ENCODE peak calls at places on chromosomes 12 and 14, in six cellular contexts. O is K562, L is HCT116, I is HepG2, A is GM12878, P is H1. B is an unnamed sample.

GRCh38 chr12:7951671-7952070 is 15.7 kb upstream of the SLC2A3 start:
- DNase-seq in O (no peak), L (no peak), I (no peak), A (no peak), P (no peak), B (no peak)

GRCh38 chr12:57133916-57134315 is 5.6 kb downstream of the LRP1 start:
- DNase-seq in O (no peak), L (no peak), I (no peak), A (no peak), P (no peak), B (no peak)

GRCh38 chr12:131604146-131604844 is 106.6 kb upstream of the SFSWAP start:
- DNase-seq in O (no peak), L (no peak), I (no peak), A (no peak), P (no peak), B (no peak)

GRCh38 chr12:103627189-103627855 is 40.2 kb downstream of the STAB2 start:
- DNase-seq in O (no peak), L (no peak), I (no peak), A (no peak), P (no peak), B (no peak)

GRCh38 chr12:9381619-9382018 is 173.4 kb upstream of the PZP start:
- DNase-seq in O (no peak), L (no peak), I (peak; percentile 19), A (no peak), P (no peak), B (no peak)

GRCh38 chr14:103537175-103537990 is 8.4 kb downstream of the TRMT61A start:
- DNase-seq in O (no peak), L (no peak), I (no peak), A (no peak), P (no peak), B (no peak)

GRCh38 chr12:122403115-122403770 is 19.2 kb downstream of the CLIP1 start:
- DNase-seq in O (no peak), L (no peak), I (no peak), A (no peak), P (no peak), B (no peak)

GRCh38 chr14:31139301-31139847 is 68.2 kb downstream of the HECTD1 start:
- DNase-seq in O (no peak), L (no peak), I (no peak), A (no peak), P (no peak), B (no peak)

GRCh38 chr12:13173012-13173441 is 23.5 kb upstream of the EMP1 start:
- DNase-seq in O (no peak), L (no peak), I (no peak), A (no peak), P (no peak), B (no peak)

GRCh38 chr12:62268956-62269355 is 8.8 kb downstream of the USP15 start:
- DNase-seq in O (no peak), L (no peak), I (no peak), A (no peak), P (no peak), B (no peak)

GRCh38 chr12:6553051-6553868 is 2.6 kb downstream of the IFFO1 start:
- DNase-seq in O (no peak), L (no peak), I (no peak), A (no peak), P (no peak), B (no peak)

GRCh38 chr14:100117026-100117425 is 42.4 kb downstream of the DEGS2 start:
- DNase-seq in O (no peak), L (no peak), I (no peak), A (no peak), P (no peak), B (no peak)

GRCh38 chr12:129900306-129900705 is 3.5 kb downstream of the TMEM132D start:
- DNase-seq in O (no peak), L (no peak), I (no peak), A (no peak), P (peak; percentile 34), B (no peak)

GRCh38 chr12:1827806-1828805 is 7.7 kb downstream of the LRTM2 start:
- DNase-seq in O (no peak), L (no peak), I (no peak), A (no peak), P (no peak), B (no peak)

GRCh38 chr14:82385043-82385442 is 851.4 kb upstream of the SEL1L start:
- DNase-seq in O (no peak), L (no peak), I (no peak), A (no peak), P (no peak), B (no peak)

GRCh38 chr14:32908487-32909084 is 30.1 kb upstream of the NPAS3 start:
- DNase-seq in O (no peak), L (no peak), I (no peak), A (no peak), P (no peak), B (no peak)

GRCh38 chr14:94540031-94540794 is 21.0 kb upstream of the SERPINA4 start:
- DNase-seq in O (no peak), L (no peak), I (peak; percentile 69), A (no peak), P (no peak), B (no peak)

GRCh38 chr14:106422066-106422465 is 895.7 kb downstream of the TMEM121 start:
- DNase-seq in O (no peak), L (no peak), I (no peak), A (no peak), P (no peak), B (no peak)

GRCh38 chr12:111645433-111645832 is 40.3 kb downstream of the BRAP start:
- DNase-seq in O (no peak), L (no peak), I (no peak), A (no peak), P (no peak), B (no peak)

GRCh38 chr12:87848248-87848868 is 180.8 kb downstream of the C12orf50 start:
- DNase-seq in O (peak; percentile 25), L (peak; percentile 54), I (peak; percentile 25), A (peak; percentile 12), P (no peak), B (peak; percentile 46)

GRCh38 chr12:101780599-101780998 is 41.3 kb upstream of the SYCP3 start:
- DNase-seq in O (no peak), L (no peak), I (no peak), A (no peak), P (no peak), B (no peak)

GRCh38 chr14:31968107-31968810 is 108.8 kb upstream of the ARHGAP5 start:
- DNase-seq in O (no peak), L (no peak), I (peak; percentile 86), A (peak; percentile 19), P (no peak), B (no peak)

GRCh38 chr12:90925562-90925961 is 29.4 kb downstream of the CCER1 start:
- DNase-seq in O (no peak), L (no peak), I (no peak), A (no peak), P (no peak), B (no peak)

GRCh38 chr14:40623641-40624040 is 983.0 kb upstream of the LRFN5 start:
- DNase-seq in O (no peak), L (no peak), I (no peak), A (no peak), P (no peak), B (no peak)

GRCh38 chr12:56385873-56386272 is 23.2 kb upstream of the APOF start:
- DNase-seq in O (no peak), L (peak; percentile 3), I (no peak), A (no peak), P (no peak), B (no peak)

GRCh38 chr12:11719678-11720099 is 70.2 kb downstream of the ETV6 start:
- DNase-seq in O (no peak), L (no peak), I (no peak), A (no peak), P (no peak), B (peak; percentile 72)

GRCh38 chr14:56524971-56525677 is 54.5 kb upstream of the TMEM260 start:
- DNase-seq in O (no peak), L (no peak), I (no peak), A (no peak), P (no peak), B (peak; percentile 35)

GRCh38 chr14:69274321-69274720 is 14.4 kb downstream of the GALNT16 start:
- DNase-seq in O (no peak), L (no peak), I (no peak), A (no peak), P (no peak), B (no peak)

GRCh38 chr12:98002887-98003493 is 512.4 kb upstream of the TMPO start:
- DNase-seq in O (peak; percentile 20), L (peak; percentile 39), I (peak; percentile 36), A (no peak), P (peak; percentile 75), B (peak; percentile 74)

GRCh38 chr12:116495260-116495659 is 63.9 kb upstream of the MAP1LC3B2 start:
- DNase-seq in O (no peak), L (peak; percentile 94), I (no peak), A (no peak), P (no peak), B (no peak)

GRCh38 chr12:74801625-74802024 is 264.0 kb downstream of the ATXN7L3B start:
- DNase-seq in O (no peak), L (no peak), I (no peak), A (no peak), P (no peak), B (no peak)
- TF ChIP-seq ZNF274 in O (no peak), L (no peak), I (no peak), A (no peak), P (no peak), B (no peak)

DNA sequence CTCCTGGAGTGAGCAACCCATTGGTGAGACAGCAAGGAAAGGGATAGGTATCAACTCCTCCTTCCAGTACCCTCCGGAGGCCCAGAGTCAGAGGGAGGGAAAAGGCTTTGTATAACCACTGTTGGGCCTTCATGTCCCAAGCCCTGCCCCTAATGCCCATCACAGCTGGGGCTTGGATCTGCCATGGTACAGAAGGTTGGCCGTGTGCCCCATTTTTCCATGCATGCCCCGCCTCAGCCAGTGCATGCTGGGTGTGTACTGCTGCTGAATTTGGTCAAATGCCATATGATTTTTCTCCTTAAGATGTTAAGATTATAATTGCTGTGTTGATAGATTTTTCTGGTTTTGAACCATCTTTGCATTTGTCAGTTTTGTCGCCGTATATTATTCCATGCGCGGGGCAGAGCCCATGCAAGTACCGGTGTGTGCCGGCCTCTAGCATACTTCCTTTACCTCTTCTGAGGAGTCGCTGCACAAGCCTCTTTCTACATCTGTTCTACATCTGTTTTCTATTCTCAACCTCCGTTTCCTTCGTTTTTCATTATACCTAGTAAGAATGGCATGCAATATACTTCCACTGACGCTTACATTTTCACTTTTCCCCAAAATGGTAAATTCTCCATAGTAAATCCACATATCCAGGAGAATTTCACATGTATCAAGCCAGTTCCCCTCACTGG is 26.6 kb downstream of the PPP2R5C start:
- DNase-seq in O (no peak), L (no peak), I (no peak), A (no peak), P (no peak), B (no peak)
- TF ChIP-seq YY1 in O (no peak), L (no peak), I (no peak), A (no peak), P (no peak), B (no peak)

GRCh38 chr14:73744874-73745529 is 30.8 kb upstream of the PNMA1 start:
- DNase-seq in O (no peak), L (peak; percentile 57), I (no peak), A (no peak), P (no peak), B (no peak)
- TF ChIP-seq ZNF274 in O (no peak), L (no peak), I (no peak), A (no peak), P (no peak), B (no peak)

DNA sequence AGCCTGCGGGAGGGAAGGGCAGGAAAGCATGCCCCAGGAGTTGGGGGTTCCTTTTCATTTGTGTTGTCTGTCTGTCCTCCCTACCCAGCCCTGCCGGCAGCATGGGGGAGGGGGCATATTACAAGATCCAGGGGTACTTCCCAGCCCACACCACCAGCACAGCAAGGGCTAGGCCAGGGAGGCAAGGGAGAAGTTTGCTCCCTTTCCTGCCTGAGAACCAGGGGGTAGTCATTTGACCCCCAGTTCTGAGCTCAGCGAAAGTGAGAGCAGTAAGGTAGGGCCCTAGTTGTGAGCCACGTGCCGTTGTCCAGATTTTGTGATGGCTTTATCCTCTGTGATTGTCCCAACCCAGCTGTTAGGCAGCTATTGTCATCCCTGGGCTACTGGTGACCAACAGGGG is 364.7 kb downstream of the BCL11B start:
- DNase-seq in O (no peak), L (no peak), I (no peak), A (no peak), P (no peak), B (no peak)
- TF ChIP-seq YY1 in O (no peak), L (no peak), I (no peak), A (no peak), P (no peak), B (no peak)

B was measured in NT2/D1.